ENCODE peak calls at places on chromosomes 1 and 21, in four cellular contexts. G is ovary, Y is colonic mucosa, I is neuronal stem cell. A is an unnamed sample.

GRCh38 chr1:201311356-201312011 is 28.2 kb downstream of the PKP1 start:
- DNase-seq in I (no peak), G (no peak), Y (no peak), A (no peak)

GRCh38 chr1:214123061-214123784 is 135.4 kb downstream of the PROX1 start:
- DNase-seq in I (peak), G (peak), Y (peak), A (peak)

GRCh38 chr1:100868364-100868995 is 26.2 kb downstream of the EXTL2 start:
- DNase-seq in I (peak), G (no peak), Y (no peak), A (no peak)

GRCh38 chr1:69871412-69871811 is 303.7 kb downstream of the LRRC7 start:
- DNase-seq in G (no peak), I (no peak), Y (no peak), A (no peak)

GRCh38 chr21:35614412-35614901 is 445.9 kb downstream of the SETD4 start:
- DNase-seq in Y (no peak), G (no peak), I (no peak), A (no peak)

GRCh38 chr1:164641353-164641730 is 82.4 kb downstream of the PBX1 start:
- DNase-seq in G (no peak), I (no peak), Y (no peak), A (no peak)

GRCh38 chr1:15236226-15237145 is 10.5 kb upstream of the FHAD1 start:
- DNase-seq in Y (no peak), I (no peak), G (no peak), A (no peak)

GRCh38 chr1:50322579-50322978 is 100.7 kb downstream of the DMRTA2 start:
- DNase-seq in G (no peak), I (no peak), Y (no peak), A (no peak)

GRCh38 chr1:3004285-3005205 is 16.7 kb upstream of the ACTRT2 start:
- DNase-seq in G (no peak), Y (no peak), I (no peak), A (no peak)

GRCh38 chr1:36306902-36307456 is 811 bp downstream of the SH3D21 start:
- DNase-seq in I (peak), G (peak), Y (peak), A (peak)

GRCh38 chr1:98792123-98792522 is 130.6 kb downstream of the SNX7 start:
- DNase-seq in Y (no peak), I (no peak), G (no peak), A (no peak)

GRCh38 chr1:36955016-36955415 is 79.3 kb downstream of the GRIK3 start:
- DNase-seq in Y (no peak), G (no peak), I (no peak), A (no peak)

GRCh38 chr21:43603230-43603626 is 56.1 kb downstream of the HSF2BP start:
- DNase-seq in I (no peak), Y (no peak), G (no peak), A (no peak)

GRCh38 chr1:235697517-235697916 is 47.9 kb upstream of the GNG4 start:
- DNase-seq in I (no peak), Y (no peak), G (no peak), A (no peak)

GRCh38 chr1:70760170-70760569 is 287.4 kb downstream of the PTGER3 start:
- DNase-seq in G (no peak), I (no peak), Y (no peak), A (no peak)

GRCh38 chr1:78836736-78837135 is 169.8 kb downstream of the ADGRL4 start:
- DNase-seq in G (no peak), I (no peak), Y (no peak), A (no peak)

GRCh38 chr21:26939532-26940181 is 27.2 kb downstream of the ADAMTS5 start:
- DNase-seq in Y (no peak), I (no peak), G (no peak), A (peak)

GRCh38 chr1:198605880-198606458 is 32.9 kb upstream of the PTPRC start:
- DNase-seq in G (no peak), Y (no peak), I (peak), A (no peak)

GRCh38 chr1:62725255-62725654 is 37.1 kb upstream of the DOCK7 start:
- DNase-seq in Y (no peak), G (no peak), I (no peak), A (no peak)

GRCh38 chr21:38699048-38699447 is 106.7 kb upstream of the ETS2 start:
- DNase-seq in Y (no peak), G (no peak), I (no peak), A (no peak)

GRCh38 chr1:206608108-206608698 is 4.1 kb downstream of the EIF2D start:
- DNase-seq in G (no peak), Y (peak), I (peak), A (peak)

GRCh38 chr1:67468066-67468718 is 38.0 kb upstream of the SERBP1 start:
- DNase-seq in I (no peak), G (no peak), Y (no peak), A (no peak)

GRCh38 chr1:180906511-180906910 is 6.2 kb upstream of the KIAA1614 start:
- DNase-seq in I (no peak), G (no peak), Y (no peak), A (no peak)

GRCh38 chr1:193754732-193755427 is 568.5 kb upstream of the B3GALT2 start:
- DNase-seq in Y (no peak), I (no peak), G (no peak), A (no peak)

GRCh38 chr1:36207339-36207738 is 16.9 kb upstream of the THRAP3 start:
- DNase-seq in Y (no peak), G (no peak), I (no peak), A (peak)

GRCh38 chr21:33541105-33541711 is 709 bp downstream of the GART start:
- DNase-seq in I (no peak), G (peak), Y (peak), A (no peak)

GRCh38 chr1:225863167-225863566 is 19.0 kb downstream of the TMEM63A start:
- DNase-seq in Y (no peak), I (no peak), G (no peak), A (no peak)

A was measured in body of pancreas.